ENCODE peak calls at places on chromosomes 13 and 19, in five cellular contexts. One of them, this sample, is unnamed.

GRCh38 chr19:40799558-40800338 is 757 bp downstream of the EGLN2 start:
- DNase-seq in hypothalamus: no peak
- DNase-seq in Caco-2: peak
- DNase-seq in Daoy: peak
- DNase-seq in sciatic nerve: peak
- DNase-seq in this sample: peak

GRCh38 chr19:3671680-3672574 is 28.3 kb downstream of the PIP5K1C start:
- DNase-seq in hypothalamus: no peak
- DNase-seq in sciatic nerve: no peak
- DNase-seq in Daoy: no peak
- DNase-seq in Caco-2: no peak
- DNase-seq in this sample: no peak

GRCh38 chr13:111347438-111347837 is 27.0 kb downstream of the TEX29 start:
- DNase-seq in sciatic nerve: no peak
- DNase-seq in hypothalamus: no peak
- DNase-seq in Daoy: no peak
- DNase-seq in Caco-2: no peak
- DNase-seq in this sample: no peak

GRCh38 chr13:50444726-50445125 is 398.8 kb downstream of the DLEU7 start:
- DNase-seq in sciatic nerve: no peak
- DNase-seq in Caco-2: no peak
- DNase-seq in hypothalamus: no peak
- DNase-seq in Daoy: no peak
- DNase-seq in this sample: no peak

GRCh38 chr19:6767081-6767356 is 216 bp downstream of the SH2D3A start:
- DNase-seq in Daoy: peak
- DNase-seq in Caco-2: no peak
- DNase-seq in sciatic nerve: no peak
- DNase-seq in hypothalamus: no peak
- DNase-seq in this sample: no peak

GRCh38 chr19:47379398-47379938 is 30.4 kb downstream of the DHX34 start:
- DNase-seq in sciatic nerve: no peak
- DNase-seq in hypothalamus: peak
- DNase-seq in Daoy: no peak
- DNase-seq in Caco-2: no peak
- DNase-seq in this sample: no peak

GRCh38 chr13:25300861-25301346 is 521 bp upstream of the NUP58 start:
- DNase-seq in Daoy: no peak
- DNase-seq in sciatic nerve: peak
- DNase-seq in Caco-2: no peak
- DNase-seq in hypothalamus: peak
- DNase-seq in this sample: peak

GRCh38 chr19:2550431-2551171 is 74.7 kb downstream of the GADD45B start:
- DNase-seq in Daoy: no peak
- DNase-seq in Caco-2: no peak
- DNase-seq in sciatic nerve: peak
- DNase-seq in hypothalamus: peak
- DNase-seq in this sample: no peak

GRCh38 chr19:51366050-51366998 is at the start of gene ETFB:
- DNase-seq in Daoy: peak
- DNase-seq in hypothalamus: peak
- DNase-seq in sciatic nerve: peak
- DNase-seq in Caco-2: peak
- DNase-seq in this sample: peak

This sample was measured in RPMI7951.